ENCODE peak calls at places on chromosomes 2 and 18, in eight cellular contexts. M is left ventricle myocardium inferior, B is GM23248, X is astrocyte of the spinal cord, L is fibroblast of pulmonary artery, E is bronchial epithelial cell, P is epithelial cell of esophagus, F is GM06990. R is an unnamed sample.

GRCh38 chr2:73984203-73984921 is at the start of gene TET3:
- DNase-seq in M (no peak), F (peak), B (peak), P (no peak), X (no peak), L (no peak), E (no peak), R (no peak)

GRCh38 chr18:77110936-77111335 is 21.6 kb downstream of the MBP start:
- DNase-seq in P (no peak), L (no peak), M (no peak), X (no peak), F (no peak), B (no peak), E (no peak), R (no peak)

GRCh38 chr2:130720036-130720435 is 8.8 kb upstream of the GPR148 start:
- DNase-seq in L (no peak), B (no peak), X (no peak), P (peak), M (no peak), E (peak), F (no peak), R (no peak)

GRCh38 chr18:69758458-69758857 is 189.2 kb downstream of the CD226 start:
- DNase-seq in B (peak), E (no peak), M (no peak), F (no peak), L (peak), X (peak), P (no peak), R (no peak)

GRCh38 chr2:199379251-199379650 is 78.5 kb downstream of the SATB2 start:
- DNase-seq in X (peak), F (no peak), M (no peak), E (peak), P (peak), B (peak), L (peak), R (no peak)

GRCh38 chr2:9251154-9252001 is 44.8 kb downstream of the ASAP2 start:
- DNase-seq in X (peak), B (peak), P (peak), F (no peak), L (peak), E (peak), M (no peak), R (no peak)

GRCh38 chr2:16291731-16292550 is 351.6 kb downstream of the MYCN start:
- DNase-seq in X (no peak), P (no peak), F (no peak), L (no peak), E (no peak), B (no peak), M (no peak), R (no peak)

GRCh38 chr2:73018188-73018825 is 53.2 kb downstream of the SFXN5 start:
- DNase-seq in E (no peak), P (no peak), L (no peak), F (no peak), X (peak), B (no peak), M (no peak), R (no peak)

GRCh38 chr2:72325592-72326422 is 178.1 kb upstream of the CYP26B1 start:
- DNase-seq in B (peak), L (peak), X (no peak), E (peak), F (no peak), P (no peak), M (no peak), R (no peak)

GRCh38 chr2:224401641-224402342 is at the start of gene FAM124B:
- DNase-seq in M (peak), L (peak), P (no peak), X (peak), B (peak), F (no peak), E (no peak), R (no peak)

GRCh38 chr18:26867471-26867870 is 2.0 kb upstream of the AQP4 start:
- DNase-seq in X (no peak), P (no peak), B (no peak), F (no peak), M (no peak), L (no peak), E (no peak), R (no peak)

GRCh38 chr2:81324046-81324445 is 1019.5 kb upstream of the LRRTM1 start:
- DNase-seq in L (peak), B (no peak), F (no peak), P (peak), E (peak), X (no peak), M (no peak), R (no peak)

GRCh38 chr2:177187631-177188312 is 24.8 kb upstream of the HNRNPA3 start:
- DNase-seq in E (peak), M (no peak), X (peak), L (peak), B (peak), F (no peak), P (peak), R (no peak)

GRCh38 chr2:30115981-30116285 is 30.9 kb upstream of the YPEL5 start:
- DNase-seq in M (no peak), X (no peak), F (no peak), L (no peak), B (no peak), E (no peak), P (no peak), R (no peak)

GRCh38 chr2:197838589-197838988 is 34.2 kb downstream of the PLCL1 start:
- DNase-seq in B (peak), F (no peak), X (no peak), L (no peak), M (no peak), E (no peak), P (no peak), R (no peak)

GRCh38 chr2:197839327-197839726 is 34.9 kb downstream of the PLCL1 start:
- DNase-seq in L (no peak), P (no peak), F (no peak), X (no peak), B (no peak), E (no peak), M (no peak), R (no peak)

GRCh38 chr2:197835293-197835692 is 30.9 kb downstream of the PLCL1 start:
- DNase-seq in F (no peak), M (no peak), E (no peak), X (no peak), B (no peak), L (no peak), P (no peak), R (no peak)

DNA sequence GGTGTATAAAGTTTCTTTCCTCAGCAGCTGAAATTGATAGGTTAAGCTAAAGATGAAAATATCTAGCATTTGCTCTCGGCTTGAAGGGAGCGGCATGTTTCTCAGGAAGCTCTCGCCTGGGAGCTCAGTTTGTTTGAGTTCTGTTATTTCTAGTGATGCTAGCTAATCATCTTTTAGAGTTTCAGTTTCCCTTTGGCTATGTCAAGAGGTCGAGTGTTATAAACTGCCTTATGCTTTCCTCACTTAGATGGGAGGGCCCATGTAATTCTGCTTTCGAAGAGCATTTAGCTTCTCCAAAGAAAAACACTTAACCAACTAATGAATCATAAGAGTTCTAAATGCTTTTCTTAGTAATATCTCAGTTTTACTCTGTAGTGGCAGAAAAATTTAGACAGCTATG is 33.6 kb downstream of the PLCL1 start:
- DNase-seq in M (no peak), X (peak), L (peak), P (no peak), E (no peak), F (peak), B (peak), R (no peak)
- H3K4me3 ChIP-seq in M (peak), X (no peak), L (no peak), P (no peak), E (no peak), F (no peak), B (peak), R (no peak)

DNA sequence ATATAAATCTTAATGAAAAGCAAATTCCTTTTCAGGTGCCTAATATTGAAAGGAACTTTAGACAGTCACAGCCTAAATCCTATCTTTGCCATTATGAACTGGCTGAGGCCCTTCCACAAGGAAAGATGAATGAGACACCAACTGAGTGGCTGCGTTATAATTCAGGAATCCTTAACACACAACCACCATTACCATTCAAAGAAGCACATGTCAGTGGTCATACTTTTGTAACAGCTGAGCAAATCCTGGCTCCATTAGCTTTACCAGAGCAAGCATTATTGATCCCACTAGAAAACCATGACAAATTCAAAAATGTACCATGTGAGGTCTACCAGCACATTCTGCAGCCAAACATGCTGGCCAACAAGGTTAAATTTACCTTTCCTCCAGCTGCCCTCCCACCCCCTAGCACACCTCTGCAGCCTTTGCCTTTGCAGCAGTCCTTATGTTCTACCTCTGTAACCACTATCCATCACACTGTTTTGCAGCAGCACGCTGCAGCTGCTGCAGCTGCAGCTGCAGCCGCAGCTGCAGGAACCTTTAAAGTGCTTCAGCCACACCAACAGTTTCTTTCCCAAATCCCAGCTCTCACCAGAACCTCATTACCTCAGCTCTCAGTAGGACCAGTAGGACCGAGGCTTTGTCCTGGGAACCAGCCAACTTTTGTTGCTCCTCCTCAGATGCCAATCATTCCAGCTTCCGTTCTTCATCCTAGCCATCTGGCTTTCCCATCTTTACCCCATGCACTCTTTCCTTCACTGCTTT is 340.1 kb downstream of the ZNF804A start:
- DNase-seq in E (no peak), M (no peak), B (peak), F (no peak), P (no peak), X (peak), L (no peak), R (no peak)
- H3K4me3 ChIP-seq in E (no peak), M (no peak), B (no peak), F (no peak), P (no peak), X (no peak), L (no peak), R (no peak)

DNA sequence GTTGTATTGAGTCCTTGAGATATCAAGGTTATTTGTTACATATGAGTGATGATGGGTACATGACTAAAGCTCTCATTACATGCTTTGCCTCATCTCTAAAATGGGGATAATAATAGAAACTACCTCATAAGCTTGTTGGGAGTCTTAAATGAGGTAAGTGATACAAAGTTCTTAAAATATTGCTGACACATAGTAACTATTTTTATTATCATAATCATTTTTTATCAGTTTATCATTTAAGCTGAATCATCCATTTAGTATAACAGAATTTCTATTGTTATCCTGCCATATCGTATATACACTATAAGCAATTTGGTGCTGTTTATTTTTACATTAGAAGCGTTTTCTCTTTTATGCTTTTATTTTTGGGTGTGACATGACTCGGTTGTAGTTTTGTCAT is 871.1 kb downstream of the LRP1B start:
- DNase-seq in M (no peak), F (no peak), B (no peak), E (no peak), L (no peak), P (no peak), X (no peak), R (no peak)
- H3K4me3 ChIP-seq in M (no peak), F (no peak), B (no peak), E (no peak), L (no peak), P (no peak), X (no peak), R (no peak)

DNA sequence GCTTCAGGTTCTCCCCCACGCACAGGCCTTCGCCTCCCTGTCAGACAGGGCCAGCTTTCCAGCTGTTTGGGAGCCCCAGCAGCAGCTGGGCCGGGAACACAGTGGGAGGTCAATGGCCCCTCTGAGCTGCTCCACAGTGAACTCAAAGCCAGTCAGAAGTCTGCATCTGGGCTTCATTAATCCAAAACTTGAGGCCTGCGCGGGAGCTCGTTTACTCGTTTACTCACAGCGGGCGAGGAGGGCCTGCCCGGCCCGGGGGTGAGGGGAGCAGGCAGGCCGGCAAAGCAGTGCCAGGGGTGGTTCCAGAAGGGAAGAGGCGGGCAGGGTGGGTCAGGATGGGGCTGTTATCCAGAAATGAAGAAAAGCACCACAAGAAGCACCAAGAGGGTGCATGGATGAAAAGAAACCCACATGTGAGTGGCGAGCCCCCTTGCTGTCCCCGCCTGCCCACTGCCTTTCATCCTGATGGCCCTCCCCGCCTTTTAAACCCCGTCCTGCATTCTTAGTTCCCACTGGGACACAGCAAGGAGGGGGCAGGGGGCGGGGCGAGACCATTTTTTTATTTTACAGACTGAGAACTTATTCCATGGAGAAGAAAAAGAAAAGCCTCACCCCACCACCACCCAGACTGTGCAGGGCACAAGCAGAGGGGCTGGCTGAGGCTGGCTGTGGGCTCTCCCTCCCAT is 37.0 kb upstream of the SEMA4C start:
- DNase-seq in L (no peak), B (peak), E (no peak), M (peak), P (no peak), X (peak), F (no peak), R (no peak)
- H3K4me3 ChIP-seq in L (no peak), B (no peak), E (no peak), M (peak), P (no peak), X (no peak), F (no peak), R (no peak)

GRCh38 chr18:49802623-49803022 is 10.7 kb downstream of the ACAA2 start:
- DNase-seq in F (no peak), P (no peak), X (no peak), B (no peak), M (no peak), E (no peak), L (no peak), R (no peak)
- H3K4me3 ChIP-seq in F (no peak), P (no peak), X (no peak), B (no peak), M (no peak), E (no peak), L (no peak), R (no peak)

DNA sequence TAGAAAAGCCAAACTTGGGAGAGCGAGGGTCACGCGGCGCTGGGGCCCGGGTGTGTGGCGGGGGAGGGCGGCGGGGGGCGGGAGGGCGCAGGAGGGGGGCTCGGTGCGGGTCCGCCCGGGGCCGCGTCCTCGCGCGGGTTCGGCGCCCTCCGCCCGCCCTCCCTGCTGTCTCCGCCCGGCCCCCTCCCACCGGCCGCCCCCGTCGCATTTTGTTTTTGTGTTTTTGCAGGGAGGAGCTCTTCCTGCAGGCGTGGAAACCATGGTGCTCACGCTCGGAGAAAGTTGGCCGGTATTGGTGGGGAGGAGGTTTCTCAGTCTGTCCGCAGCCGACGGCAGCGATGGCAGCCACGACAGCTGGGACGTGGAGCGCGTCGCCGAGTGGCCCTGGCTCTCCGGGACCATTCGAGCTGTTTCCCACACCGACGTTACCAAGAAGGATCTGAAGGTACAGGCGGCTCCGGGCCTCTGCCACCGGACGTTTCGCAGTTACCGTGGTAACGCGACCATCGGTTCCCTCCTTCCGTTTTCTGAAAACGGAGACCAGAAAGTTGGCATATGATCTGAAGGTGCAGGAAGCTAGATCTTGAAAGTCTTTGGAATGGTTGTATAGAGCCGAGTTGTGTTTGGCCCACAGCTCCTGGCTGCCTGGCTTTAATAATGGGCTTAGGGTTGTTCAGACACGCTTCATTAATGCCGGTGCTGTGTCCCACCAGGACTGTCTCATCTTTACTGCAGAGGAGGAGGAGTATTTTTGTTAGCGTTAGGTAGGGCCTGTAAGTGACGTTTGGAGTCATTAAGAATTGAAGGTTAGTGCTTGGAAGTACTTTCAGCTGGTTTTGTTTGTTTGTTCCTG is 844 bp downstream of the KDM3A start:
- DNase-seq in F (peak), E (peak), L (peak), P (peak), B (peak), M (peak), X (peak), R (peak)
- H3K4me3 ChIP-seq in F (peak), E (peak), L (peak), P (peak), B (peak), M (peak), X (peak), R (peak)

GRCh38 chr2:144323946-144324345 is 196.0 kb downstream of the ZEB2 start:
- DNase-seq in F (no peak), B (no peak), L (no peak), X (no peak), P (peak), E (peak), M (no peak), R (no peak)
- H3K4me3 ChIP-seq in F (no peak), B (no peak), L (no peak), X (no peak), P (no peak), E (no peak), M (no peak), R (no peak)

GRCh38 chr18:8706545-8706980 is 1.2 kb downstream of the MTCL1 start:
- DNase-seq in E (no peak), F (no peak), P (no peak), X (peak), B (peak), M (no peak), L (no peak), R (no peak)

GRCh38 chr18:8708670-8709069 is 3.3 kb downstream of the MTCL1 start:
- DNase-seq in E (no peak), L (no peak), X (no peak), F (no peak), M (no peak), B (no peak), P (no peak), R (no peak)

GRCh38 chr18:8709248-8710059 is 4.1 kb downstream of the MTCL1 start:
- DNase-seq in P (no peak), B (no peak), E (no peak), X (no peak), M (no peak), F (no peak), L (no peak), R (no peak)

GRCh38 chr18:8706981-8707940 is 1.9 kb downstream of the MTCL1 start:
- DNase-seq in B (peak), F (no peak), P (peak), M (no peak), E (peak), X (peak), L (peak), R (no peak)

DNA sequence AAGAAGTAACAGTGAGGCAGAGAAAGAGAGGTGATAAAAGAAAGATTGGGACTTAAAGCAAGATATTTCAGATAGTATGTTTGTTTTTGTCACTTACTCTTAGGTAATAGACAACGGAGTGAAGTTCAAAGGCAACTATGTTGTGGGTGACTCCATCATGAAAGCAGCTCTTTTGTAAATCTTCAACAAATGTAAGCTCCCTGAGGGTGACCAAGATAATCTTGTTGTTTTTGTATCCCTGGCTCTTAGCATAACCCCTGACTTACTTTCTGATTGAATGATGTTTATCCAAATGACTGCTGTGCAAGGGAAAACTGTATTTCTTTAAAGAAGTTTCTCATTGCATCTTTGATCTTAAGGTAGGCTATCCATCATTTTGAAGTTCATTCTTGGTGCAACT is 2.6 kb downstream of the MTCL1 start:
- DNase-seq in E (no peak), F (no peak), X (no peak), L (no peak), M (no peak), B (no peak), P (no peak), R (no peak)
- H3K4me3 ChIP-seq in E (no peak), F (no peak), X (peak), L (peak), M (no peak), B (peak), P (peak), R (no peak)

GRCh38 chr18:23864620-23865019 is 149.9 kb upstream of the TTC39C start:
- DNase-seq in P (no peak), M (no peak), X (no peak), L (no peak), B (no peak), E (no peak), F (no peak), R (no peak)
- H3K4me3 ChIP-seq in P (no peak), M (no peak), X (no peak), L (no peak), B (no peak), E (no peak), F (no peak), R (no peak)

GRCh38 chr2:133264951-133265949 is 303.0 kb downstream of the NCKAP5 start:
- DNase-seq in L (no peak), E (no peak), P (no peak), B (no peak), X (no peak), F (peak), M (peak), R (no peak)

GRCh38 chr2:133270550-133270949 is 297.7 kb downstream of the NCKAP5 start:
- DNase-seq in B (no peak), X (no peak), L (no peak), E (no peak), P (no peak), F (no peak), M (no peak), R (no peak)

GRCh38 chr2:133262888-133263287 is 305.4 kb downstream of the NCKAP5 start:
- DNase-seq in E (peak), M (no peak), B (peak), X (peak), P (peak), L (no peak), F (no peak), R (no peak)

GRCh38 chr2:133266926-133267590 is 301.2 kb downstream of the NCKAP5 start:
- DNase-seq in X (no peak), P (no peak), E (no peak), L (no peak), M (no peak), F (no peak), B (peak), R (no peak)

GRCh38 chr2:133266075-133266925 is 302.0 kb downstream of the NCKAP5 start:
- DNase-seq in M (peak), E (no peak), F (peak), B (peak), X (peak), P (peak), L (no peak), R (no peak)
- H3K4me3 ChIP-seq in M (peak), E (peak), F (no peak), B (peak), X (peak), P (peak), L (peak), R (no peak)